ENCODE peak calls at places on chromosomes 7 and 10, in six cellular contexts. S is NCI-H1417; T is CD8-positive, alpha-beta memory T cell; W is NCI-H69; C is AG08396; M is Ammon's horn. F is an unnamed sample.

GRCh38 chr10:48466611-48467240 is 138.1 kb downstream of the ARHGAP22 start:
- DNase-seq in S (no peak), T (no peak), W (peak; percentile 40), C (no peak), M (no peak), F (no peak)

GRCh38 chr10:80324086-80324485 is 32.5 kb downstream of the DYDC1 start:
- DNase-seq in S (no peak), T (no peak), W (peak; percentile 8), C (peak; percentile 15), M (no peak), F (peak; percentile 39)

GRCh38 chr7:65722361-65722792 is 150.5 kb upstream of the VKORC1L1 start:
- DNase-seq in S (peak; percentile 74), T (peak; percentile 56), W (peak; percentile 77), C (peak; percentile 32), M (peak; percentile 19), F (no peak)

GRCh38 chr7:56062382-56062781 is 1.7 kb upstream of the SUMF2 start:
- DNase-seq in S (no peak), T (no peak), W (no peak), C (peak; percentile 39), M (no peak), F (peak; percentile 49)

GRCh38 chr7:96331233-96331632 is 9.3 kb upstream of the SLC25A13 start:
- DNase-seq in S (no peak), T (no peak), W (peak; percentile 66), C (no peak), M (no peak), F (no peak)

GRCh38 chr7:151717918-151718317 is 159.0 kb downstream of the PRKAG2 start:
- DNase-seq in S (no peak), T (no peak), W (no peak), C (no peak), M (no peak), F (no peak)

GRCh38 chr10:62433181-62433692 is 59.1 kb downstream of the ZNF365 start:
- DNase-seq in S (no peak), T (no peak), W (peak; percentile 5), C (peak; percentile 71), M (peak; percentile 34), F (peak; percentile 40)

GRCh38 chr7:117219485-117219884 is 103.4 kb downstream of the WNT2 start:
- DNase-seq in S (no peak), T (no peak), W (no peak), C (peak; percentile 9), M (no peak), F (peak; percentile 19)

GRCh38 chr7:43516581-43517342 is 66.1 kb upstream of the STK17A start:
- DNase-seq in S (no peak), T (no peak), W (no peak), C (no peak), M (no peak), F (no peak)

GRCh38 chr7:44912775-44913347 is 27.5 kb upstream of the PURB start:
- DNase-seq in S (peak; percentile 7), T (no peak), W (peak; percentile 65), C (no peak), M (no peak), F (no peak)

GRCh38 chr7:64625114-64626082 is 40.5 kb upstream of the ZNF107 start:
- DNase-seq in S (no peak), T (no peak), W (peak; percentile 11), C (no peak), M (no peak), F (peak; percentile 7)

GRCh38 chr7:55476071-55476803 is 96.1 kb downstream of the VOPP1 start:
- DNase-seq in S (no peak), T (no peak), W (peak; percentile 84), C (peak; percentile 73), M (peak; percentile 73), F (peak; percentile 79)

GRCh38 chr7:87511510-87511909 is 36.0 kb upstream of the ABCB4 start:
- DNase-seq in S (no peak), T (no peak), W (no peak), C (no peak), M (no peak), F (no peak)

GRCh38 chr10:63719174-63719856 is 198.1 kb downstream of the REEP3 start:
- DNase-seq in S (no peak), T (no peak), W (no peak), C (no peak), M (no peak), F (no peak)

GRCh38 chr7:51764981-51765380 is 448.4 kb upstream of the COBL start:
- DNase-seq in S (no peak), T (no peak), W (no peak), C (no peak), M (no peak), F (no peak)

GRCh38 chr7:1733206-1733907 is 63.3 kb downstream of the ELFN1 start:
- DNase-seq in S (no peak), T (no peak), W (no peak), C (no peak), M (no peak), F (no peak)

GRCh38 chr10:33116293-33116697 is 158.3 kb upstream of the ITGB1 start:
- DNase-seq in S (peak; percentile 18), T (no peak), W (peak; percentile 32), C (peak; percentile 10), M (peak; percentile 64), F (no peak)

GRCh38 chr7:1019789-1020610 is 24.3 kb upstream of the GPR146 start:
- DNase-seq in S (no peak), T (no peak), W (no peak), C (no peak), M (no peak), F (no peak)

GRCh38 chr7:504221-505081 is 15.2 kb downstream of the PDGFA start:
- DNase-seq in S (no peak), T (no peak), W (no peak), C (no peak), M (no peak), F (no peak)

GRCh38 chr10:85612378-85612775 is 754.2 kb downstream of the GRID1 start:
- DNase-seq in S (no peak), T (no peak), W (no peak), C (no peak), M (no peak), F (no peak)

GRCh38 chr7:151320263-151320845 is 21.3 kb upstream of the NUB1 start:
- DNase-seq in S (no peak), T (no peak), W (no peak), C (no peak), M (no peak), F (no peak)

GRCh38 chr7:121102619-121103018 is 114.1 kb downstream of the CPED1 start:
- DNase-seq in S (peak; percentile 20), T (no peak), W (no peak), C (no peak), M (no peak), F (no peak)

GRCh38 chr7:138768251-138768650 is 29.5 kb upstream of the TMEM213 start:
- DNase-seq in S (no peak), T (no peak), W (peak; percentile 70), C (no peak), M (no peak), F (no peak)

GRCh38 chr7:151383638-151384351 is 26.0 kb downstream of the WDR86 start:
- DNase-seq in S (no peak), T (no peak), W (peak; percentile 43), C (no peak), M (no peak), F (no peak)

GRCh38 chr7:131692131-131692960 is 135.9 kb upstream of the PODXL start:
- DNase-seq in S (peak; percentile 50), T (no peak), W (peak; percentile 64), C (peak; percentile 71), M (peak; percentile 56), F (peak; percentile 71)

GRCh38 chr7:131328387-131329175 is 905 bp downstream of the MKLN1 start:
- DNase-seq in S (no peak), T (no peak), W (peak; percentile 63), C (peak; percentile 45), M (no peak), F (no peak)

GRCh38 chr10:101235766-101236165 is 6.5 kb upstream of the LBX1 start:
- DNase-seq in S (no peak), T (no peak), W (no peak), C (no peak), M (no peak), F (no peak)

GRCh38 chr10:23172846-23173548 is 19.1 kb upstream of the PTF1A start:
- DNase-seq in S (peak; percentile 59), T (no peak), W (peak; percentile 4), C (no peak), M (peak; percentile 48), F (no peak)

GRCh38 chr7:151964951-151965350 is 8.7 kb downstream of the GALNTL5 start:
- DNase-seq in S (no peak), T (no peak), W (no peak), C (no peak), M (no peak), F (no peak)

GRCh38 chr7:128919241-128919640 is 8.7 kb upstream of the KCP start:
- DNase-seq in S (no peak), T (no peak), W (no peak), C (no peak), M (no peak), F (no peak)

GRCh38 chr10:71968553-71969474 is 4.6 kb downstream of the CHST3 start:
- DNase-seq in S (no peak), T (no peak), W (no peak), C (no peak), M (no peak), F (no peak)

GRCh38 chr7:151699147-151699546 is 177.8 kb downstream of the PRKAG2 start:
- DNase-seq in S (no peak), T (no peak), W (peak; percentile 15), C (no peak), M (no peak), F (peak; percentile 83)

GRCh38 chr10:25745976-25746375 is 188.1 kb upstream of the MYO3A start:
- DNase-seq in S (no peak), T (no peak), W (peak; percentile 50), C (no peak), M (no peak), F (no peak)

GRCh38 chr10:3107426-3107961 is 40.1 kb downstream of the PFKP start:
- DNase-seq in S (no peak), T (no peak), W (no peak), C (peak; percentile 95), M (peak; percentile 93), F (peak; percentile 73)

GRCh38 chr7:522938-523289 is 3.3 kb upstream of the PDGFA start:
- DNase-seq in S (no peak), T (no peak), W (no peak), C (no peak), M (no peak), F (no peak)

GRCh38 chr10:110534571-110534970 is 32.9 kb upstream of the SMC3 start:
- DNase-seq in S (no peak), T (no peak), W (no peak), C (no peak), M (no peak), F (no peak)